ENCODE peak calls at places on chromosomes 13 and 19, in eight cellular contexts. Y is heart right ventricle; E is OCI-LY7; L is tibial nerve; A is pancreas; K is heart left ventricle; W is mammary epithelial cell; M is CD8-positive, alpha-beta memory T cell. V is an unnamed sample.

GRCh38 chr13:37179646-37180045 is 74.2 kb upstream of the CSNK1A1L start:
- DNase-seq in Y (no peak), E (no peak), L (no peak), A (no peak), K (no peak), W (no peak), M (no peak), V (no peak)

GRCh38 chr13:107650081-107650701 is 565.1 kb downstream of the LIG4 start:
- DNase-seq in Y (peak; percentile 19), E (peak; percentile 37), L (peak; percentile 15), A (peak; percentile 8), K (peak; percentile 63), W (peak; percentile 1), M (no peak), V (no peak)

GRCh38 chr13:98556417-98556816 is 20.5 kb downstream of the STK24 start:
- DNase-seq in Y (no peak), E (no peak), L (no peak), A (no peak), K (no peak), W (no peak), M (no peak), V (no peak)

GRCh38 chr13:50512602-50513527 is 330.6 kb downstream of the DLEU7 start:
- DNase-seq in Y (peak; percentile 67), E (peak; percentile 95), L (peak; percentile 38), A (no peak), K (peak; percentile 86), W (no peak), M (peak; percentile 41), V (peak; percentile 79)

GRCh38 chr19:405138-405965 is 3.6 kb downstream of the C2CD4C start:
- DNase-seq in Y (no peak), E (no peak), L (no peak), A (no peak), K (peak; percentile 57), W (no peak), M (no peak), V (no peak)

GRCh38 chr13:106917024-106917491 is 349.1 kb upstream of the ARGLU1 start:
- DNase-seq in Y (peak; percentile 51), E (no peak), L (no peak), A (no peak), K (peak; percentile 65), W (no peak), M (no peak), V (no peak)

GRCh38 chr13:114076329-114076761 is 56.1 kb downstream of the RASA3 start:
- DNase-seq in Y (no peak), E (no peak), L (peak; percentile 12), A (no peak), K (peak; percentile 36), W (no peak), M (no peak), V (no peak)

GRCh38 chr13:65600702-65601101 is 1629.4 kb downstream of the PCDH9 start:
- DNase-seq in Y (no peak), E (no peak), L (no peak), A (no peak), K (no peak), W (no peak), M (no peak), V (no peak)

GRCh38 chr19:40347476-40348124 is 597 bp downstream of the C19orf47 start:
- DNase-seq in Y (no peak), E (peak; percentile 12), L (no peak), A (no peak), K (no peak), W (no peak), M (no peak), V (no peak)

GRCh38 chr19:13026478-13026999 is 31.3 kb downstream of the NFIX start:
- DNase-seq in Y (no peak), E (no peak), L (no peak), A (peak; percentile 73), K (no peak), W (peak; percentile 67), M (no peak), V (no peak)
- H3K4me1 ChIP-seq in Y (peaks cover 77% of the 10 kb centered on the region), E (no peaks in the 10 kb centered on the region), L (peaks cover 27% of the 10 kb centered on the region), A (peaks cover 30% of the 10 kb centered on the region), K (peaks cover 94% of the 10 kb centered on the region), W (peaks cover 69% of the 10 kb centered on the region), M (peaks cover 20% of the 10 kb centered on the region), V (peaks cover 90% of the 10 kb centered on the region)

DNA sequence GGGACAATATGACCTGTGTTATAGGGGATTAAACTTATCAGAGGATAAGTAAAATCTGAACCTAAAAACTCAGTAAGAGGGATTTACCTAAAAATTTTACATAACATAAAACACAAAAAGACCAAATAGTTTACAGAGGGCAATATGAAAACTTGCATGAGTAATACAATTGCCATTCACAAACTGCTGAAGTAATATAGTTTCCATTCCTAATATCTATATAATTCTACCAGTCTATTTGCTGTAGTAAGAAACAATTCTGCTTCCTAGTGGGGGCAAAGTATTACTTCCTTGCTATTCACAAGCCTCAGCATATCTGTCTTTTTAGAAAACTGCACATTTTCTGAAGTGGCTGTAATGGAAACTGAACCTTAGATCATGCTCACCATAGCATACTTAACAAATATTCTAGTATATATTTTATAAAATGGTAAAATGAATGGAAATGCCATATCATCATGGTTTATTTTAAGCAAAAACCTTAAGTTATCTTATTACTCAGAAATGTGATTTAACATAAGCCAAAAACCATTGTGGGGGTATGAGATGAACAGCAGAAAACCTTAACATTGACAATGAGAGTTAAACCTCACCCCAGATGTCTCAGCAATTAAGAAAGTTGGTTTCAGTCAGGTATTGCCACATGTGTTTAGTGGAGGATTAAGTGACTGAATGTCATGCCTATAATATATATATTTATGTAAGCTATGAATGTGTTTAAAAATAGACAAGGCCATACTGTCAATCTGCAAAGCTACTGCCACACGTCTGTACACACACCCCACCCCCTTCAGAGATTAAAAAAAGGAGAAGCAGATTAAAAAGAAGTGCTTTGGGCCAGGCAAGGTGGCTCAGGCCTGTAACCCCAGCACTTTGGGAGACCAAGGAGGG is 136.8 kb downstream of the MIPEP start:
- DNase-seq in Y (no peak), E (peak; percentile 41), L (no peak), A (no peak), K (no peak), W (no peak), M (no peak), V (no peak)
- H3K27ac ChIP-seq in Y (no peak overlapping the region), E (no peak overlapping the region), L (no peak overlapping the region), A (no peak overlapping the region), K (no peak overlapping the region), W (no peak overlapping the region), M (no peak overlapping the region), V (no peak overlapping the region)

GRCh38 chr13:25330541-25330940 is 29.1 kb downstream of the NUP58 start:
- DNase-seq in Y (no peak), E (no peak), L (no peak), A (no peak), K (no peak), W (peak; percentile 55), M (no peak), V (no peak)

GRCh38 chr13:25324100-25324499 is 22.7 kb downstream of the NUP58 start:
- DNase-seq in Y (no peak), E (no peak), L (no peak), A (no peak), K (no peak), W (no peak), M (no peak), V (no peak)

GRCh38 chr13:25329706-25330105 is 28.3 kb downstream of the NUP58 start:
- DNase-seq in Y (no peak), E (no peak), L (no peak), A (no peak), K (no peak), W (peak; percentile 39), M (no peak), V (no peak)
- H3K36me3 ChIP-seq in Y (no peaks in the 10 kb centered on the region), E (peaks cover 100% of the 10 kb centered on the region), L (peaks cover 21% of the 10 kb centered on the region), A (peaks cover 53% of the 10 kb centered on the region), K (peaks cover 100% of the 10 kb centered on the region), W (peaks cover 51% of the 10 kb centered on the region), M (peaks cover 60% of the 10 kb centered on the region), V (peaks cover 74% of the 10 kb centered on the region)

GRCh38 chr19:3551808-3552095 is 5.6 kb downstream of the MFSD12 start:
- DNase-seq in Y (no peak), E (no peak), L (no peak), A (no peak), K (no peak), W (no peak), M (no peak), V (no peak)

GRCh38 chr19:3556978-3557460 is 367 bp downstream of the MFSD12 start:
- DNase-seq in Y (no peak), E (peak; percentile 65), L (no peak), A (no peak), K (no peak), W (peak; percentile 63), M (peak; percentile 56), V (no peak)

GRCh38 chr19:3555653-3556422 is 1.5 kb downstream of the MFSD12 start:
- DNase-seq in Y (no peak), E (no peak), L (no peak), A (no peak), K (no peak), W (no peak), M (no peak), V (no peak)

GRCh38 chr19:3556423-3556977 is 886 bp downstream of the MFSD12 start:
- DNase-seq in Y (no peak), E (no peak), L (no peak), A (no peak), K (no peak), W (no peak), M (no peak), V (no peak)

DNA sequence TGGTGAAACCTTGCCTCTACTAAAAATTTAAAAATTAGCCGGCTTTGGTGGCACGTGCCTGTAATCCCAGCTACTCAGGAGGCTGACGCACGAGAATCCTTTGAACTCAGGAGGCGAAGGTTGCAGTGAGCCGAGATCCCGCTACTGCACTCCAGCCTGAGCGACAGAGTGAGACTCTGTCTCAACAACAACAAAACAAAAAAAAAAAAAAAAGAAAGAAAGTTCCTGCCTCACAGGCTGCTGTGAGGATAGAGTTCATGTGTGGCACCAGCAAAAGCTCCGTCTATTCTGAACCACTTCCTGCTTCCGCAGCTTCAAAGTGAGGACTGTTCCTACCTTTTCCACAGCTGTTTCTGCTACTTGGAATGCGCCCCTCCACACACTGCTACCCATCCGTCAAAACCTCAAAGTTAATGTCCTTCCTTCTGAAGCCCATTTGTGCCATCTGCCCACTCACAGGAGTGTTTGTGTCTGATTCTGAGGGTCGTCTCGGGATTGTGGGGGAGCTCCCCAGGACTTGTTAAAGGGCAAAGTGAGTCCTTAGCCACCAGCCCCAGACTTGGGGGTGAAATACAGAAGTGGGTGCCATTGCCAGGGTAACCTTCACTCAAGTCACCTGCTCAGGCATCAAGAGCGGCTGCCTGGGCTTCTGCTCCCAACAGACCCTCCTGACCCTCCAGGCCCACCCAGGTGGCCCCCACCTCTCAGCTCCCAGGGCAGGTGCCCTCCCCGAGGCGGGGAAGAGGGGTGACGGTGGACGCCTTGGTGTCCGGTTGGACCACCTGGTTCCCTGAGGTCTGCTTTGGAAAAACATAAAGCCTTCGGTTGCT is 2.9 kb downstream of the MFSD12 start:
- DNase-seq in Y (no peak), E (peak; percentile 69), L (no peak), A (no peak), K (no peak), W (no peak), M (peak; percentile 63), V (no peak)
- H3K4me1 ChIP-seq in Y (peaks cover 21% of the 10 kb centered on the region), E (peaks cover 60% of the 10 kb centered on the region), L (peaks cover 29% of the 10 kb centered on the region), A (peaks cover 11% of the 10 kb centered on the region), K (peaks cover 47% of the 10 kb centered on the region), W (peaks cover 24% of the 10 kb centered on the region), M (peaks cover 44% of the 10 kb centered on the region), V (peaks cover 44% of the 10 kb centered on the region)

DNA sequence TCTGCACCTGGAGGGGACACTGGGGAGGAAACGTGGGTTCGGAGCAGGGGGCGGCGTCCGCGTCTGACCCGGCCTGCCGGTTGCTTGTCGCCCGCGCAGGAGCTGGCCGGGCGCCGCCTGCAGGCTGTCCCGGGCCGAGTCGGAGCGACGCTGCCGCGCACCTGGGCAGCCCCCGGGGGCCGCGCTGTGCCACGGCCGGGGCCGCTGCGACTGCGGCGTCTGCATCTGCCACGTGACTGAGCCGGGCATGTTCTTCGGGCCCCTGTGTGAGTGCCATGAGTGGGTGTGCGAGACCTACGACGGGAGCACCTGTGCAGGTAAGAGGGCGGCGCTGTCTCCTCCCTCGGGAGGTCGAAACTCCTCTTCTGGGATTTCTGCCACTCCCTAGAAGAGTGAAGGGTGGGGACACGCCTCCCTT is 1.3 kb downstream of the ITGBL1 start:
- DNase-seq in Y (no peak), E (no peak), L (no peak), A (peak; percentile 48), K (peak; percentile 49), W (peak; percentile 87), M (no peak), V (no peak)
- H3K27ac ChIP-seq in Y (peak overlapping the region; percentile 14), E (no peak overlapping the region), L (peak overlapping the region; percentile 86), A (no peak overlapping the region), K (no peak overlapping the region), W (peak overlapping the region; percentile 89), M (no peak overlapping the region), V (no peak overlapping the region)

V was measured in right atrium auricular region.